ENCODE peak calls at places on chromosomes 16 and 17, in nine cellular contexts. T, Z, E, N, V, A, K, S and M are unnamed samples.

GRCh38 chr16:86497551-86498021 is 12.7 kb upstream of the FOXF1 start:
- DNase-seq in T (no peak), Z (no peak), E (no peak), N (no peak), V (no peak), A (no peak), K (no peak), S (no peak), M (no peak)

GRCh38 chr16:67015317-67015731 is 13.6 kb upstream of the CBFB start:
- DNase-seq in T (no peak), Z (no peak), E (no peak), N (no peak), V (no peak), A (no peak), K (no peak), S (no peak), M (no peak)

GRCh38 chr17:49409066-49409465 is 5.6 kb downstream of the PHB1 start:
- DNase-seq in T (no peak), Z (no peak), E (no peak), N (no peak), V (peak), A (no peak), K (no peak), S (no peak), M (no peak)

GRCh38 chr16:67877064-67877463 is 4.2 kb downstream of the EDC4 start:
- DNase-seq in T (no peak), Z (no peak), E (no peak), N (no peak), V (no peak), A (no peak), K (no peak), S (no peak), M (no peak)

GRCh38 chr17:6843241-6843890 is 11.8 kb upstream of the TEKT1 start:
- DNase-seq in T (no peak), Z (no peak), E (no peak), N (peak), V (no peak), A (peak), K (peak), S (no peak), M (no peak)

GRCh38 chr16:64993464-64993863 is 128.4 kb downstream of the CDH11 start:
- DNase-seq in T (no peak), Z (no peak), E (no peak), N (no peak), V (no peak), A (no peak), K (no peak), S (no peak), M (no peak)

GRCh38 chr16:73265124-73265838 is 217.4 kb upstream of the ZFHX3 start:
- DNase-seq in T (no peak), Z (no peak), E (no peak), N (no peak), V (no peak), A (no peak), K (no peak), S (no peak), M (no peak)

GRCh38 chr17:54951286-54951685 is 17.2 kb downstream of the COX11 start:
- DNase-seq in T (no peak), Z (no peak), E (no peak), N (no peak), V (no peak), A (no peak), K (no peak), S (no peak), M (no peak)

GRCh38 chr16:12247811-12248210 is 271.3 kb downstream of the SNX29 start:
- DNase-seq in T (no peak), Z (no peak), E (no peak), N (no peak), V (no peak), A (no peak), K (no peak), S (no peak), M (no peak)

GRCh38 chr17:40779181-40779909 is 3.0 kb downstream of the KRT27 start:
- DNase-seq in T (no peak), Z (no peak), E (no peak), N (no peak), V (no peak), A (no peak), K (no peak), S (no peak), M (no peak)

GRCh38 chr17:6449307-6449706 is 5.1 kb downstream of the PIMREG start:
- DNase-seq in T (no peak), Z (no peak), E (no peak), N (no peak), V (no peak), A (no peak), K (no peak), S (no peak), M (no peak)

GRCh38 chr17:51200295-51200694 is 34.1 kb downstream of the NME2 start:
- DNase-seq in T (no peak), Z (no peak), E (no peak), N (no peak), V (no peak), A (no peak), K (no peak), S (no peak), M (no peak)

GRCh38 chr16:80260906-80261311 is 279.9 kb upstream of the DYNLRB2 start:
- DNase-seq in T (no peak), Z (no peak), E (no peak), N (no peak), V (no peak), A (peak), K (no peak), S (no peak), M (no peak)

GRCh38 chr17:14458724-14459123 is 157.8 kb downstream of the HS3ST3B1 start:
- DNase-seq in T (no peak), Z (no peak), E (no peak), N (peak), V (no peak), A (no peak), K (no peak), S (no peak), M (no peak)

GRCh38 chr17:82294086-82294773 is 20.7 kb upstream of the CSNK1D start:
- DNase-seq in T (no peak), Z (no peak), E (no peak), N (no peak), V (no peak), A (no peak), K (no peak), S (no peak), M (no peak)

GRCh38 chr16:12340151-12340733 is 363.7 kb downstream of the SNX29 start:
- DNase-seq in T (no peak), Z (no peak), E (peak), N (peak), V (peak), A (peak), K (peak), S (peak), M (no peak)

GRCh38 chr16:11052080-11052808 is 107.9 kb downstream of the CLEC16A start:
- DNase-seq in T (no peak), Z (no peak), E (no peak), N (no peak), V (no peak), A (no peak), K (no peak), S (no peak), M (no peak)

GRCh38 chr17:7687072-7687907 is at the start of gene TP53:
- DNase-seq in T (peak), Z (peak), E (peak), N (peak), V (peak), A (peak), K (peak), S (peak), M (peak)

GRCh38 chr17:80844418-80844990 is 147.1 kb upstream of the CHMP6 start:
- DNase-seq in T (no peak), Z (peak), E (no peak), N (no peak), V (no peak), A (no peak), K (no peak), S (no peak), M (no peak)

GRCh38 chr17:50641339-50641725 is 6.7 kb downstream of the ABCC3 start:
- DNase-seq in T (no peak), Z (no peak), E (no peak), N (no peak), V (no peak), A (no peak), K (no peak), S (peak), M (no peak)

GRCh38 chr16:4639899-4640509 is 15.4 kb downstream of the MGRN1 start:
- DNase-seq in T (no peak), Z (no peak), E (no peak), N (no peak), V (peak), A (no peak), K (no peak), S (no peak), M (no peak)

GRCh38 chr17:78903101-78903779 is at the start of gene CEP295NL:
- DNase-seq in T (no peak), Z (no peak), E (no peak), N (no peak), V (peak), A (peak), K (no peak), S (no peak), M (no peak)

GRCh38 chr17:57746221-57746620 is 1.1 kb upstream of the CCDC182 start:
- DNase-seq in T (no peak), Z (no peak), E (no peak), N (no peak), V (no peak), A (no peak), K (no peak), S (no peak), M (no peak)

GRCh38 chr17:67623767-67624166 is 94.0 kb upstream of the NOL11 start:
- DNase-seq in T (no peak), Z (no peak), E (no peak), N (no peak), V (no peak), A (no peak), K (no peak), S (no peak), M (no peak)

GRCh38 chr16:46986896-46987295 is 13.4 kb upstream of the DNAJA2 start:
- DNase-seq in T (no peak), Z (no peak), E (no peak), N (no peak), V (no peak), A (peak), K (no peak), S (peak), M (no peak)

GRCh38 chr16:27430923-27431484 is 29.0 kb downstream of the IL21R start:
- DNase-seq in T (peak), Z (peak), E (no peak), N (peak), V (peak), A (no peak), K (no peak), S (no peak), M (no peak)

GRCh38 chr16:49849709-49850108 is 6.2 kb downstream of the ZNF423 start:
- DNase-seq in T (no peak), Z (no peak), E (no peak), N (no peak), V (no peak), A (no peak), K (no peak), S (no peak), M (no peak)

GRCh38 chr16:85136213-85136704 is 24.0 kb upstream of the CIBAR2 start:
- DNase-seq in T (peak), Z (no peak), E (peak), N (peak), V (peak), A (no peak), K (no peak), S (no peak), M (no peak)

GRCh38 chr16:10332301-10332700 is 53.6 kb upstream of the ATF7IP2 start:
- DNase-seq in T (no peak), Z (no peak), E (no peak), N (no peak), V (no peak), A (no peak), K (no peak), S (no peak), M (no peak)

GRCh38 chr16:10828851-10829331 is 10.3 kb upstream of the TVP23A start:
- DNase-seq in T (peak), Z (peak), E (peak), N (no peak), V (peak), A (peak), K (peak), S (peak), M (peak)

GRCh38 chr17:45339646-45340605 is 23.1 kb upstream of the MAP3K14 start:
- DNase-seq in T (no peak), Z (peak), E (no peak), N (no peak), V (peak), A (no peak), K (no peak), S (no peak), M (no peak)

GRCh38 chr16:6131526-6132050 is 1034.0 kb upstream of the EEF2KMT start:
- DNase-seq in T (no peak), Z (no peak), E (no peak), N (no peak), V (no peak), A (no peak), K (no peak), S (no peak), M (no peak)

GRCh38 chr16:6133009-6133408 is 1035.4 kb upstream of the EEF2KMT start:
- DNase-seq in T (no peak), Z (no peak), E (no peak), N (no peak), V (no peak), A (no peak), K (no peak), S (no peak), M (no peak)

DNA sequence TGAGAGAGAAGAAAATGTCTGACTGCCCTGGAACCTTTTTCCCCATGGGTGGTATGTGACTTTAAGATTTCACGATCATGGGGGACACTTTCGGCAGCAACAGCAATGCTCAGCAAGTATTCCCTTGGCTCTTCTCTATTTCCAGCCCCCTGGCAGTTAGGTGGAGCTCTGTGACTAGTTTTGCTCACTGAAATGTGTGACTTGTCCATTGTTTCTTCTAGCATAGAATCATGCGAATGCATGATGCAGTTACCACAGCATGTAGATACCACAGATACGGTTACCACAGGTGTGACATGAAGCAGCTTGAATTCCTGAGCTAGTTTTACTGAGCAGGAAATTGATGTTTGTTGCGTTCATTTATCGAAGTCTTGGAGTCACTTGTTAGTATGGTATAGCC is 1034.5 kb upstream of the EEF2KMT start:
- DNase-seq in T (no peak), Z (no peak), E (no peak), N (no peak), V (no peak), A (no peak), K (no peak), S (no peak), M (no peak)
- TF ChIP-seq CTCF in T (no peak), Z (no peak), E (no peak), N (no peak), V (no peak), A (no peak), K (no peak), S (no peak), M (no peak)

GRCh38 chr17:63498621-63499195 is 21.8 kb downstream of the ACE start:
- DNase-seq in T (no peak), Z (no peak), E (no peak), N (no peak), V (no peak), A (peak), K (no peak), S (no peak), M (no peak)

GRCh38 chr17:63495471-63495870 is 18.6 kb downstream of the ACE start:
- DNase-seq in T (no peak), Z (no peak), E (no peak), N (no peak), V (no peak), A (no peak), K (no peak), S (no peak), M (no peak)

GRCh38 chr17:63496177-63496576 is 19.3 kb downstream of the ACE start:
- DNase-seq in T (no peak), Z (no peak), E (no peak), N (no peak), V (no peak), A (no peak), K (no peak), S (no peak), M (no peak)

GRCh38 chr17:63496663-63497400 is 20.0 kb downstream of the ACE start:
- DNase-seq in T (no peak), Z (no peak), E (no peak), N (no peak), V (no peak), A (no peak), K (no peak), S (no peak), M (no peak)

DNA sequence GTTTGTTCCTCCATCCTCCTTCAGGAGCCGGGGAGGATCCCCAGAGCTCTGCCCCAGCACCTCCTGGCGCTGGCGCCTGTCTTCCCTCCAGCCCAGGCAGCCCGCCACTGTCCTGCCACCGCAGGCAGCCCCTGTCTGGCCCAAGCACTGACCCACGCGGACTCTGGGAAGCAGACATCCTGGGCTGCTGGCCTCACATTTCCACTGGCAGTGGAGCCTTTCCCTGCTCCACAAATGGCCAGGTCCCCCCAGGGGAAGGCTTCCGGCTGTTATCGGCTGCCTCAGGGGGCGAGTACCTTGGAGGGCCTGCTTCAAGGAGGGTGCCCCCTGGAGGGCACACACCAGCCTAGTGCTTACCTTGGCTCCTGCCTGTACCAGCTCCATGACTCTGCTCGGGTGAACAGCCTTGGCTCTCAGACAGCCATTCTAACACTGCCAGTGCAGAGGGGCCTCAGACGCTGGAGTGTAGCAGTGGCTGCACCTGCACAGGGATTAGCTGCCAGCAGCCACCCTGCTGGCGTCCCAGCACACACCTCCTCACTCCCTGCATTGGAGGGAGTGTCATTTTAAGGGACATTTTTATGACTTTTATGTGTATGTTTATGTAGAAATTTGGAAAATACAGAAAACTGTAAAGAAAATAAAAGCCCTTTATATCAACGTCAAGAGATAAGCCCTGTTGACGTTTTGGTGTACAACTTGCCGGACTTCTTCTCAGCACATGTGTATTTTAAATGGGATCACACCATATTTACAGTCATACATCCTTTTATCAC is 21.0 kb downstream of the ACE start:
- DNase-seq in T (no peak), Z (no peak), E (no peak), N (peak), V (no peak), A (no peak), K (no peak), S (no peak), M (no peak)
- TF ChIP-seq CTCF in T (no peak), Z (no peak), E (no peak), N (peak), V (no peak), A (no peak), K (peak), S (no peak), M (no peak)

DNA sequence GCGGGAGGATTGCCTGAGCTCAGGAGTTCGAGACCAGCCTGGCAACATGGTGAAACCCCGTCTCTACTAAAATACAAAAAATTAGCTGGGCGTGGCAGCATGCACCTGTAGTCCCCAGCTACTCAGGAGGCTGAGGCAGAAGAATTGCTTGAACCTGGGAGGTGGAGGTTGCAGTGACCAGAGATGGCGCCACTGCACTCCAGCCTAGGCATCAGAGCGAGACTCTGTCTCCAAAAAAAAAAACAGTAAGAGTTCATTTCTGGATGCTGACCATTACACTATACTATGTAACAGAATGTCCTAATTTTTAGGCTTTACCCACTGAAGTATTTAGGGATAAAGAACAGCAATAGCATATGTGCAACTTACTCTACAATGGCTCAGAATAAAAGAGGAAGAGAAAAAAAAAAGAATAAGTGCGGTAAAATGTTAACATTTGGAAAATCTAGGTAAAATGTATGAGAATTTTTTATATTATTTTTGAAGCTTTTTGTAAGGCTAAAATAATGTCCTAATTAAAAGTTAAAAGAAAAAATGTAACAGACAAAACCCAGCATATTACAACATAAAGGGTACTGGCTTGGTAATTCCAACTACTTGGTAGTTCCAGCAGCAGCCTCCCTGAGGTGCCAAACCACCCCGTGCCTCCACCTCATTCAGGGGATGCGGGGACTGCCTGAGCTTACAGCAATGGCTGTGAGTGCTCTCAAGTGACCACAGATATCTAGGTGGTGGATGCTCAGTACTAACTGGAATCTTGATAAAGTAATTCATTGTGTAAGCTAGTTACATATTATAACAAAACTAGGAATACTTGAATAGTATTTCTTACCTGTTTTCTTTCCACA is 10.9 kb downstream of the COPS3 start:
- DNase-seq in T (no peak), Z (no peak), E (no peak), N (peak), V (peak), A (no peak), K (no peak), S (no peak), M (no peak)
- TF ChIP-seq CTCF in T (peak), Z (no peak), E (no peak), N (peak), V (peak), A (peak), K (peak), S (no peak), M (no peak)

GRCh38 chr16:28822520-28823290 is at the start of gene ATXN2L:
- DNase-seq in T (peak), Z (peak), E (peak), N (peak), V (peak), A (peak), K (peak), S (peak), M (peak)
- TF ChIP-seq CTCF in T (no peak), Z (no peak), E (peak), N (no peak), V (peak), A (no peak), K (no peak), S (no peak), M (no peak)

GRCh38 chr17:75133001-75133400 is 1.5 kb upstream of the NT5C start:
- DNase-seq in T (no peak), Z (no peak), E (no peak), N (no peak), V (no peak), A (no peak), K (no peak), S (peak), M (no peak)

GRCh38 chr17:75130632-75131277 is 787 bp downstream of the NT5C start:
- DNase-seq in T (no peak), Z (no peak), E (no peak), N (peak), V (peak), A (peak), K (peak), S (peak), M (no peak)

GRCh38 chr17:75130059-75130631 is 1.4 kb downstream of the NT5C start:
- DNase-seq in T (no peak), Z (no peak), E (no peak), N (no peak), V (no peak), A (no peak), K (no peak), S (no peak), M (no peak)

GRCh38 chr17:75129576-75129975 is 2.0 kb downstream of the NT5C start:
- DNase-seq in T (no peak), Z (no peak), E (no peak), N (no peak), V (no peak), A (no peak), K (no peak), S (no peak), M (no peak)

GRCh38 chr17:75131278-75132017 is at the start of gene NT5C:
- DNase-seq in T (no peak), Z (peak), E (peak), N (peak), V (peak), A (peak), K (peak), S (peak), M (peak)
- TF ChIP-seq CTCF in T (peak), Z (peak), E (peak), N (peak), V (peak), A (peak), K (peak), S (peak), M (peak)